ENCODE peak calls at places on chromosomes 5 and 9, in ten cellular contexts. N, M, Z, O, Q, H, V, P, I and F are unnamed samples.

GRCh38 chr9:137128158-137129088 is 10.5 kb upstream of the GRIN1 start:
- DNase-seq in N (no peak), M (no peak), Z (peak; percentile 23), O (no peak), Q (no peak), H (no peak), V (no peak), P (no peak), I (peak; percentile 38), F (no peak)

GRCh38 chr9:12916037-12916436 is 141.2 kb downstream of the LURAP1L start:
- DNase-seq in N (no peak), M (no peak), Z (no peak), O (no peak), Q (peak; percentile 82), H (peak; percentile 33), V (no peak), P (no peak), I (no peak), F (no peak)

GRCh38 chr9:131395027-131395744 is 1.3 kb downstream of the PRRC2B start:
- DNase-seq in N (peak; percentile 83), M (peak; percentile 76), Z (peak; percentile 78), O (no peak), Q (peak; percentile 34), H (no peak), V (peak; percentile 27), P (peak; percentile 18), I (peak; percentile 74), F (no peak)

GRCh38 chr9:92564982-92565381 is 29.2 kb upstream of the ECM2 start:
- DNase-seq in N (no peak), M (no peak), Z (no peak), O (no peak), Q (no peak), H (peak; percentile 11), V (no peak), P (no peak), I (no peak), F (no peak)

GRCh38 chr5:43839218-43839617 is 236.2 kb downstream of the NNT start:
- DNase-seq in N (no peak), M (no peak), Z (no peak), O (peak; percentile 19), Q (no peak), H (peak; percentile 55), V (no peak), P (no peak), I (no peak), F (no peak)

GRCh38 chr5:172634106-172634899 is 6.8 kb upstream of the NEURL1B start:
- DNase-seq in N (no peak), M (peak; percentile 1), Z (no peak), O (no peak), Q (no peak), H (no peak), V (no peak), P (no peak), I (no peak), F (no peak)

GRCh38 chr5:32769711-32770110 is 58.6 kb downstream of the NPR3 start:
- DNase-seq in N (no peak), M (no peak), Z (no peak), O (no peak), Q (no peak), H (no peak), V (no peak), P (no peak), I (no peak), F (no peak)

GRCh38 chr5:14577964-14578363 is 3.6 kb upstream of the OTULINL start:
- DNase-seq in N (no peak), M (no peak), Z (no peak), O (no peak), Q (no peak), H (no peak), V (no peak), P (no peak), I (no peak), F (no peak)

GRCh38 chr5:68007446-68007845 is 208.1 kb upstream of the PIK3R1 start:
- DNase-seq in N (no peak), M (no peak), Z (no peak), O (no peak), Q (peak; percentile 15), H (peak; percentile 84), V (no peak), P (no peak), I (no peak), F (no peak)

GRCh38 chr9:95508242-95508967 is 8.4 kb downstream of the PTCH1 start:
- DNase-seq in N (peak; percentile 33), M (peak; percentile 54), Z (peak; percentile 36), O (no peak), Q (no peak), H (peak; percentile 64), V (no peak), P (peak; percentile 54), I (no peak), F (no peak)